ENCODE peak calls at places on chromosomes 3 and 15, in nine cellular contexts. R, B, E, N, U, P, L, M and X are unnamed samples.

GRCh38 chr15:90187257-90187868 is 13.8 kb upstream of the SEMA4B start:
- DNase-seq in N (no peak), L (no peak), B (no peak), U (no peak), E (no peak), M (no peak), P (no peak), R (no peak), X (no peak)

GRCh38 chr15:48041454-48041853 is 79.3 kb upstream of the SLC24A5 start:
- DNase-seq in B (no peak), U (no peak), L (no peak), E (no peak), P (no peak), N (no peak), R (no peak), M (no peak), X (no peak)

GRCh38 chr15:96331141-96331941 is 841 bp downstream of the NR2F2 start:
- DNase-seq in U (no peak), M (no peak), B (peak), E (peak), N (no peak), R (no peak), L (no peak), P (peak), X (no peak)

GRCh38 chr3:44942202-44942921 is 33.6 kb downstream of the ZDHHC3 start:
- DNase-seq in U (no peak), E (no peak), P (peak), L (no peak), N (no peak), B (no peak), M (no peak), R (no peak), X (no peak)

GRCh38 chr15:75810874-75811498 is 32.3 kb upstream of the UBE2Q2 start:
- DNase-seq in P (no peak), R (no peak), U (no peak), N (no peak), L (no peak), B (no peak), M (no peak), E (no peak), X (no peak)

GRCh38 chr3:13231781-13232515 is 158.7 kb upstream of the IQSEC1 start:
- DNase-seq in N (no peak), P (no peak), L (no peak), E (no peak), U (no peak), R (no peak), B (no peak), M (no peak), X (no peak)

GRCh38 chr3:188690076-188690475 is 481.7 kb upstream of the TPRG1 start:
- DNase-seq in U (no peak), B (no peak), M (no peak), L (no peak), R (no peak), P (no peak), N (no peak), E (no peak), X (no peak)

GRCh38 chr3:28678083-28678482 is 329.5 kb upstream of the AZI2 start:
- DNase-seq in N (no peak), M (no peak), U (no peak), R (no peak), L (no peak), B (no peak), E (no peak), P (no peak), X (no peak)

GRCh38 chr3:183701744-183702143 is 4.1 kb downstream of the YEATS2 start:
- DNase-seq in R (no peak), B (no peak), P (no peak), L (no peak), U (no peak), M (no peak), N (no peak), E (no peak), X (no peak)

GRCh38 chr3:187165144-187165543 is 25.8 kb upstream of the RPL39L start:
- DNase-seq in L (peak), B (peak), M (peak), E (no peak), N (no peak), P (peak), R (no peak), U (no peak), X (peak)

GRCh38 chr3:72338082-72338941 is 509.9 kb downstream of the SHQ1 start:
- DNase-seq in P (no peak), B (no peak), L (no peak), U (no peak), R (no peak), N (no peak), E (no peak), M (peak), X (no peak)

GRCh38 chr3:44252332-44252731 is 10.6 kb downstream of the TOPAZ1 start:
- DNase-seq in P (no peak), N (no peak), B (no peak), M (no peak), U (no peak), R (no peak), E (no peak), L (no peak), X (no peak)

GRCh38 chr15:78996876-78997275 is 52.0 kb upstream of the CTSH start:
- DNase-seq in R (no peak), U (no peak), E (no peak), L (no peak), P (no peak), N (no peak), B (no peak), M (no peak), X (no peak)

GRCh38 chr3:183188895-183189462 is 26.4 kb upstream of the LAMP3 start:
- DNase-seq in R (no peak), P (no peak), B (peak), L (peak), E (no peak), U (no peak), M (no peak), N (no peak), X (no peak)

GRCh38 chr15:31393441-31394091 is 66.9 kb downstream of the KLF13 start:
- DNase-seq in R (no peak), P (no peak), U (peak), M (no peak), B (no peak), L (no peak), N (peak), E (no peak), X (peak)

GRCh38 chr15:49987896-49988295 is 131.1 kb downstream of the ATP8B4 start:
- DNase-seq in P (peak), E (no peak), B (no peak), U (no peak), L (no peak), N (no peak), M (no peak), R (no peak), X (no peak)

GRCh38 chr15:66907826-66908502 is 157.4 kb upstream of the SMAD3 start:
- DNase-seq in R (peak), M (no peak), P (peak), U (no peak), N (no peak), L (peak), B (peak), E (peak), X (no peak)

GRCh38 chr3:13480340-13481318 is 523 bp downstream of the HDAC11 start:
- DNase-seq in U (no peak), L (peak), P (peak), M (no peak), N (no peak), R (no peak), E (peak), B (no peak), X (peak)

GRCh38 chr3:2099779-2100191 is 1.1 kb downstream of the CNTN4 start:
- DNase-seq in M (no peak), L (no peak), R (no peak), B (peak), U (no peak), N (no peak), P (no peak), E (peak), X (no peak)

GRCh38 chr15:63250312-63250965 is 27.0 kb upstream of the APH1B start:
- DNase-seq in E (no peak), N (no peak), M (no peak), R (no peak), L (no peak), B (no peak), U (no peak), P (peak), X (no peak)

GRCh38 chr3:119794971-119795612 is 13.2 kb downstream of the NR1I2 start:
- DNase-seq in P (peak), E (no peak), M (no peak), L (no peak), N (no peak), B (no peak), U (no peak), R (no peak), X (no peak)

GRCh38 chr3:154517404-154517803 is 87.4 kb upstream of the GPR149 start:
- DNase-seq in U (no peak), B (peak), M (no peak), N (no peak), P (no peak), E (no peak), L (no peak), R (no peak), X (no peak)

GRCh38 chr15:66290518-66290917 is 2.9 kb upstream of the DIS3L start:
- DNase-seq in N (no peak), M (no peak), L (no peak), B (no peak), P (no peak), R (no peak), E (no peak), U (no peak), X (no peak)

GRCh38 chr3:105806361-105806760 is 62.5 kb downstream of the CBLB start:
- DNase-seq in U (peak), M (no peak), L (peak), E (no peak), R (no peak), B (no peak), N (no peak), P (peak), X (no peak)

GRCh38 chr3:56812749-56813655 is 11.3 kb upstream of the ARHGEF3 start:
- DNase-seq in N (no peak), P (peak), M (no peak), E (no peak), R (no peak), U (no peak), B (no peak), L (no peak), X (no peak)

GRCh38 chr3:77052733-77053680 is 13.1 kb downstream of the ROBO2 start:
- DNase-seq in M (no peak), E (no peak), N (no peak), U (no peak), P (no peak), R (no peak), L (no peak), B (no peak), X (no peak)

GRCh38 chr3:52428151-52429005 is 16.5 kb downstream of the SEMA3G start:
- DNase-seq in P (peak), U (no peak), E (no peak), R (peak), N (no peak), M (no peak), B (peak), L (peak), X (no peak)

GRCh38 chr3:156109989-156110388 is 10.4 kb upstream of the KCNAB1 start:
- DNase-seq in M (no peak), U (no peak), B (no peak), N (no peak), L (no peak), R (peak), P (no peak), E (no peak), X (no peak)

GRCh38 chr15:73866881-73867410 is 6.4 kb upstream of the TBC1D21 start:
- DNase-seq in E (no peak), N (no peak), B (peak), R (no peak), U (no peak), L (no peak), P (no peak), M (no peak), X (no peak)

GRCh38 chr15:99550077-99550476 is 15.7 kb upstream of the MEF2A start:
- DNase-seq in N (no peak), B (no peak), L (no peak), P (no peak), M (no peak), R (no peak), E (no peak), U (no peak), X (no peak)

GRCh38 chr15:68668926-68669600 is 90.3 kb downstream of the CORO2B start:
- DNase-seq in L (no peak), B (no peak), U (no peak), P (no peak), N (no peak), M (no peak), R (no peak), E (peak), X (no peak)

GRCh38 chr3:61946925-61947324 is 385.6 kb downstream of the PTPRG start:
- DNase-seq in N (no peak), R (no peak), M (no peak), U (no peak), E (no peak), B (no peak), P (no peak), L (no peak), X (no peak)

GRCh38 chr15:64111679-64112050 is 15.9 kb downstream of the SNX1 start:
- DNase-seq in E (no peak), M (no peak), L (no peak), N (no peak), R (no peak), U (no peak), B (no peak), P (no peak), X (no peak)

GRCh38 chr15:99295840-99296239 is 44.6 kb downstream of the LRRC28 start:
- DNase-seq in M (no peak), R (no peak), P (no peak), L (no peak), B (peak), N (no peak), U (no peak), E (no peak), X (no peak)

GRCh38 chr3:127005864-127006500 is 23.1 kb downstream of the PLXNA1 start:
- DNase-seq in B (no peak), R (no peak), L (no peak), P (no peak), M (no peak), E (no peak), U (no peak), N (no peak), X (no peak)

GRCh38 chr3:187976361-187976900 is 177.5 kb upstream of the LPP start:
- DNase-seq in R (no peak), M (no peak), E (no peak), N (no peak), U (no peak), P (no peak), B (peak), L (peak), X (no peak)

GRCh38 chr3:87792532-87793321 is 266.1 kb downstream of the CGGBP1 start:
- DNase-seq in N (no peak), L (no peak), R (no peak), U (no peak), P (no peak), B (peak), E (peak), M (no peak), X (no peak)

GRCh38 chr3:195872800-195873199 is 35.6 kb downstream of the TNK2 start:
- DNase-seq in P (no peak), B (no peak), E (peak), L (no peak), U (no peak), M (no peak), R (no peak), N (no peak), X (no peak)

GRCh38 chr15:62035256-62035908 is 24.9 kb downstream of the VPS13C start:
- DNase-seq in P (peak), B (no peak), E (no peak), L (no peak), M (no peak), N (no peak), R (no peak), U (no peak), X (no peak)

GRCh38 chr3:64321747-64322146 is 96.5 kb upstream of the PRICKLE2 start:
- DNase-seq in P (peak), R (no peak), E (no peak), L (no peak), M (no peak), B (no peak), N (no peak), U (no peak), X (no peak)